ENCODE peak calls at places on chromosome 22, in four cellular contexts. E, C, S and P are unnamed samples. For H3K4me1, the result is how much of the 10 kb centered on the place peaks cover.

GRCh38 chr22:30205281-30206115 is 41.1 kb downstream of the LIF start:
- DNase-seq in E (peak), C (no peak), S (no peak), P (no peak)

GRCh38 chr22:35638408-35638807 is 9.8 kb upstream of the APOL6 start:
- DNase-seq in E (peak), C (peak), S (no peak), P (no peak)

GRCh38 chr22:48566741-48567140 is 1260.9 kb downstream of the BRD1 start:
- DNase-seq in E (no peak), C (no peak), S (no peak), P (no peak)

GRCh38 chr22:19515654-19516377 is 8.4 kb downstream of the CLDN5 start:
- DNase-seq in E (no peak), C (no peak), S (no peak), P (no peak)

GRCh38 chr22:44497218-44497903 is 672 bp downstream of the RTL6 start:
- DNase-seq in E (peak), C (peak), S (no peak), P (no peak)

GRCh38 chr22:20972933-20973577 is 6.0 kb downstream of the AIFM3 start:
- DNase-seq in E (no peak), C (no peak), S (no peak), P (no peak)

GRCh38 chr22:46041642-46042041 is 64.7 kb upstream of the WNT7B start:
- DNase-seq in E (no peak), C (no peak), S (peak), P (no peak)

GRCh38 chr22:44753189-44754042 is 1.0 kb downstream of the ARHGAP8 start:
- DNase-seq in E (no peak), C (no peak), S (no peak), P (no peak)

GRCh38 chr22:19962246-19962908 is 20.8 kb upstream of the TXNRD2 start:
- DNase-seq in E (peak), C (peak), S (peak), P (no peak)

GRCh38 chr22:45977003-45977395 is at the start of gene WNT7B:
- DNase-seq in E (no peak), C (peak), S (no peak), P (no peak)

GRCh38 chr22:42984814-42985540 is 30.0 kb downstream of the PACSIN2 start:
- DNase-seq in E (no peak), C (no peak), S (no peak), P (no peak)

GRCh38 chr22:42985541-42985925 is 29.4 kb downstream of the PACSIN2 start:
- DNase-seq in E (no peak), C (no peak), S (no peak), P (no peak)

GRCh38 chr22:42984397-42984796 is 30.6 kb downstream of the PACSIN2 start:
- DNase-seq in E (no peak), C (no peak), S (no peak), P (no peak)

GRCh38 chr22:42986115-42986514 is 28.8 kb downstream of the PACSIN2 start:
- DNase-seq in E (no peak), C (no peak), S (no peak), P (no peak)

GRCh38 chr22:42983470-42983869 is 31.5 kb downstream of the PACSIN2 start:
- DNase-seq in E (no peak), C (no peak), S (no peak), P (no peak)
- H3K27ac ChIP-seq in E (no peak), C (no peak), S (no peak), P (no peak)

DNA sequence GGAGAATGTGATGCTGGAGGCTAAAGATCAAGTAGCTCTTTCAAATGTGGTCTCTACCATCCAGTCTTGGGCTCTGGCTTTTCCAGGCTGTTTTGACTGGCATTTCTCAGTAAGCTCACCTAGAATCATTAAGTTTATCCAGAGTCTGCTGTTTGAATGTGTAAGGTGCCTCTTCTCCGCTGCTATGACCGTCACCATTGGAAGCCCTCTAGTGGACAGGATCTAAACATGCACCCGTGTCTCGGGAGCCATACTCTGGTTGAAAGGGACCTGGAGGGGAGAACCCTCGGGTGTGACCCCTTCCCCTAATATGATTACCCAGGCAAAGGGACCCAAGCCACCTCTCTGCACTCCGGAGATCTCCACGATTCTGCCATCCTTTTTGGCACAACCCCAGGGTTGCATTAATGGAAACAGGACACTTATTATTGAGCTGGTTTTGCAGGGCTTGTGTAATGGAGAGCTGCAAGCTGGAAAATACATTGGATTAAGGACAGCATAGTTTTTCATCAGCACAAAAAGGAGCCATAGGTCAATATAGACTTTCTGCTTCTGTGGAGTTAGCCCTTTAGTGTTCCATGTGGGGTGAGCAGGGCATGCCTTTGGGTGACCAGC is 191.0 kb upstream of the LARGE1 start:
- DNase-seq in E (peak), C (peak), S (no peak), P (peak)
- TF ChIP-seq CTCF in E (peak), C (peak), S (peak), P (peak)

DNA sequence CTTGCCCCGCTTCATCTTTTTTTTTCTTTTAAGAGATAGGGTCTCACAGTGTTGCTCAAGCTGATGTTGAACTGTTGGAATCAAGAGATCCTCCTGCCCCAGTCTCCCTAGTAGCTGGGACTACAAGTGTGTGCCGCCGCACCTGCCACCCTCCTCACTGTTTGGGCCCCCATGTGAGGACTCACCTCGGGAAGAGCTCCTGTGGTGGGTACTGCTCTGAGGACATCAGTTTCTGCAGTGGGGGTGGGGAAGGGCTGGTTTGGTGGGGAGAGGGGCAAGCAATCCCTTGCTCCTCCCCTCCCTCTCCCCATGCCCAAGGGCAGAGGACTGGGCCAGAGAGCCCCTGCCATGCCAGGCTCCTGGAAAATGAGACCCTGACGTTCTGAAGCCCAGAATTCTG is 1.5 kb upstream of the SLC16A8 start:
- DNase-seq in E (no peak), C (no peak), S (no peak), P (no peak)
- H3K4me1 ChIP-seq in E (under half), C (under half), S (under half), P (under half)

GRCh38 chr22:49606562-49606961 is 221.1 kb downstream of the BRD1 start:
- DNase-seq in E (no peak), C (no peak), S (no peak), P (no peak)

GRCh38 chr22:49608228-49608627 is 219.4 kb downstream of the BRD1 start:
- DNase-seq in E (no peak), C (no peak), S (peak), P (no peak)

GRCh38 chr22:49608660-49609059 is 219.0 kb downstream of the BRD1 start:
- DNase-seq in E (no peak), C (no peak), S (no peak), P (no peak)

GRCh38 chr22:49609207-49609876 is 218.3 kb downstream of the BRD1 start:
- DNase-seq in E (no peak), C (no peak), S (peak), P (no peak)

DNA sequence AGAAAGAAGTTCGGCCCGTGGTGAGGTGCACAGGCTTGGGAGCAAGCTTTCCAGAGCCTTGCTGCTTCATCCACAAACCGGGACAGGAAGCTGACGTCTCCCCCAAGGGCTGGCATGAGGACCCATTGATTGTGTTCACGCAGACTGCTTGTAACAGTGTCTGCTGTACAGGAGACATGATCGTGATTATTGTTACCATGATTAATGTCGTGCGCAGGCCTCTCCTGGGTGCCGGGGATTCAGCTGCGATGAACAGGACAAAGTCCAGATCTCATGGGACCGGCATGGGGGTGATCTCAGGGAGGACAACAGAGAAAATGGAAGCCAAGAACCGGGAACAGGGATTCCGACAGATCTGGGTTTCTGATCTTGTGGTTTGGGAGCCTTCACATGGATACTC is 219.9 kb downstream of the BRD1 start:
- DNase-seq in E (no peak), C (no peak), S (peak), P (no peak)
- H3K27ac ChIP-seq in E (no peak), C (no peak), S (no peak), P (no peak)

DNA sequence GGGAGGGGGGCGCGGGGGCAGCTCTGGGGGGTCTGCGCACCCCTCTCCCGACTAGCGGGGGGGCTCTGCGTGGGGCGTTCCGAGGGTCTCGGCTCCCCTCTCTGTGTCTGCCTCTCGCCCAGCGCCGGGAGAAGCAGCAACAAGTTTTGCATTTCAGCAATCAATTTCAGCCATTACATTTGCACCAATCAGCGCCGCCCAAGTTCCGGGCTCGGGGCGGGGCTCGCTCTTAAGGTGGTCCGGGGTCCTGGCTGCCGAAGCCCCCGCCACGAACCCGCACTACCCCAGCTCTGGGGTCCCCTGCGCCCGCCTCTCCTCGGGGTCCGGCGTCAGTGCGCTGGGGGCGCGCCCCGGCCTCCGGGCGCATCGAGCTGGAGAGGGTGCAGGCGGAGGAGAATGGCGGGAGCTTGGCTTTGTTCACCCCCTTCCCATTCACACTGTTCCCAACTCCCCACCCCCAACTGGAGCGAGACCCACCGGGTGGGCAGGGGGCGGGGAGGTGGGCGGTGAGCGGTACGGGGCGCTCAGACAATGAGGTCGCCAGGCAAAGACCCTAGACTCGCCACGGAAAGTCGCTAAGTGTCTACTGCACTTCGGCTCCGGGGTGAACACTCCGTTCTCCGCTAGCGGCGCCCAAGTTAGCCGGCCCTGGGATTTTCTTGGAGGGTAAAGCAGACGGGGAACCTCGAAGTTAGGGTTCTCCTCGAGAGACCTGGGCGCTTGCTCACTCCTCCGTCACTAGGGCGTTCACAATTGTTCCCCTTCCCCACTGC is at the start of gene MN1:
- DNase-seq in E (peak), C (peak), S (no peak), P (peak)
- TF ChIP-seq CTCF in E (no peak), C (no peak), S (no peak), P (no peak)

DNA sequence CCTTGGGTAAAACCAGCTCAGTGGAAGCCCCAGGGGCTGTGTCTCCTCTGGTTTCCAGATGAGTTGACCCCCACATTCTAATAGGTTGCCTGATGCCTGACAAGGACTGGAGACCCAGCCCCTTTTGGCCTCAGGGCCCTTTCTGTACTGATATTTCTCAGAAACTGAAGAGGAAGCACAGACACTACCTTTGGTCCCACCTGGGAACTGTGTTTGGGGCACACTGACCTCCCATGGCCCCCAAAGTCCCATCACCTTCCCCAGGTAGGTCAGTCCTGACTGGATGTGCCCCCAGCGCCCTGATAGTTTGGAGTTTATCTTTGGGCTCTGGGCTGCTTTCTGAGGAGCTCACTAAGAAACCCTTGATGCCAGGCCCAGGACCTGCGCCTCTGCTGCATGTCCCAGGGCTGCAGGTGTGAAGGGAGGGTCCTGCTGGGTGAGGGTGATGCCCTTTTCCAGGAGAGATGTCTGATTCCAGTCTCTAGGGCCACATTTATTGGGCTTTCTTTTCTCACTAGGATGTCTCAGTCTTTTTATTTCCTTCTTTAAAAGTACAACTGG is 106.7 kb downstream of the GGTLC2 start:
- DNase-seq in E (no peak), C (no peak), S (no peak), P (no peak)
- H3K4me1 ChIP-seq in E (under half), C (under half), S (under half), P (under half)

GRCh38 chr22:26558246-26558895 is 31.6 kb downstream of the TPST2 start:
- DNase-seq in E (no peak), C (no peak), S (no peak), P (no peak)
- H3K27ac ChIP-seq in E (no peak), C (peak), S (no peak), P (no peak)

GRCh38 chr22:32648486-32648885 is 153.0 kb upstream of the TIMP3 start:
- DNase-seq in E (no peak), C (no peak), S (no peak), P (no peak)
- TF ChIP-seq CTCF in E (no peak), C (no peak), S (no peak), P (no peak)

GRCh38 chr22:37192741-37193140 is 4.7 kb upstream of the C1QTNF6 start:
- DNase-seq in E (no peak), C (no peak), S (no peak), P (no peak)

GRCh38 chr22:37195921-37196320 is 7.9 kb upstream of the C1QTNF6 start:
- DNase-seq in E (no peak), C (no peak), S (peak), P (no peak)

GRCh38 chr22:37196539-37197450 is 8.7 kb upstream of the C1QTNF6 start:
- DNase-seq in E (peak), C (peak), S (peak), P (no peak)

GRCh38 chr22:37193629-37194191 is 5.7 kb upstream of the C1QTNF6 start:
- DNase-seq in E (no peak), C (no peak), S (no peak), P (peak)

DNA sequence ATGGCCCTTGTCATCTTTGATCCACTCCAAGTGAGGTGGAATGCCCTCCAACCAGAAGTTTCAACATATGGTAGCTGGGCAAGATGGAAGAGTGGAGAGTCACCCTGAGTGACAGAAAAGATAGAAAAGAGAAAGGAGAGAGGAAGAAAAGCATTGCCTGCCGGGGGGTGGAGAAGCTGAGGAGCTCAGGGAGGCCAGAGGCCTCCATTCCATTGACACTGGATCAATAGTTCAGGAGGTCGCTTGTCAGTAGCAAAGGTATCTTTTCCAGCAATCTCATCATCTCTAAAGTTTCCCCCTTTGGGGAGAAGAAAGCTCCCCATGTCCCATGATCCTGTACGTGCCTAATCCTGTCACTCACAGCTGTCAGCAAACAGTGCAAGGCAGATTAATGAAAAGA is 6.7 kb upstream of the C1QTNF6 start:
- DNase-seq in E (no peak), C (no peak), S (no peak), P (no peak)
- H3K4me1 ChIP-seq in E (half or more), C (under half), S (under half), P (under half)

GRCh38 chr22:17974703-17975372 is 49.5 kb downstream of the MICAL3 start:
- DNase-seq in E (no peak), C (no peak), S (no peak), P (no peak)

GRCh38 chr22:17980638-17981051 is 43.7 kb downstream of the MICAL3 start:
- DNase-seq in E (no peak), C (peak), S (peak), P (peak)

GRCh38 chr22:17980013-17980510 is 44.3 kb downstream of the MICAL3 start:
- DNase-seq in E (no peak), C (no peak), S (no peak), P (no peak)

GRCh38 chr22:17977371-17977770 is 47.0 kb downstream of the MICAL3 start:
- DNase-seq in E (no peak), C (no peak), S (no peak), P (no peak)

DNA sequence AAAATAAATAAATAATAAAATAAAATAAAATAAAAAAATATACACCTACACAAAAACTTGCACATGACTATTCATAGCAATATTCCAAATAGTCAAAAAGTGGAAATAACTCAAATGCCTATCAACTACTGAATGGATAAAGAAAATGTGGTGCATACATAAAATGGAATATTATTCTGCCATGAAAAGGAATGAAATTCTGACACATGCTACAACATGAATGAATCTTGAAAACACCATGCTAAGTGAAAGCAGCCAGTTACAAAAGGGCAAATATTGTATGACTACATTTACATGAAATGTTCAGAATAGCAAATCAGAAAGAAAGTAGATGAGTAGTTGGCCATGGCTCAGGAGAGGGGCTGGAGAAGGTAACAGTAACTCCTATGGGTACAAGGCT is 46.3 kb downstream of the MICAL3 start:
- DNase-seq in E (no peak), C (no peak), S (no peak), P (no peak)
- H3K27ac ChIP-seq in E (no peak), C (no peak), S (no peak), P (no peak)